ENCODE peak calls at places on chromosome 21, in four cellular contexts. One of them, this sample, is unnamed.

GRCh38 chr21:46092811-46093667 is 4.9 kb upstream of the COL6A2 start:
- DNase-seq in HepG2: no peak
- DNase-seq in K562: peak; percentile 16
- DNase-seq in GM12878: no peak
- DNase-seq in this sample: no peak

GRCh38 chr21:45318146-45318555 is 30.5 kb upstream of the POFUT2 start:
- DNase-seq in HepG2: no peak
- DNase-seq in K562: no peak
- DNase-seq in GM12878: no peak
- DNase-seq in this sample: no peak

GRCh38 chr21:33207471-33208149 is 22.1 kb upstream of the IFNAR2 start:
- DNase-seq in HepG2: no peak
- DNase-seq in K562: no peak
- DNase-seq in GM12878: no peak
- DNase-seq in this sample: no peak

GRCh38 chr21:20996421-20997307 is 1.5 kb upstream of the NCAM2 start:
- DNase-seq in HepG2: no peak
- DNase-seq in K562: no peak
- DNase-seq in GM12878: no peak
- DNase-seq in this sample: no peak

GRCh38 chr21:35924714-35925301 is 135.5 kb downstream of the SETD4 start:
- DNase-seq in HepG2: no peak
- DNase-seq in K562: no peak
- DNase-seq in GM12878: no peak
- DNase-seq in this sample: no peak

GRCh38 chr21:45336870-45337269 is 49.2 kb upstream of the POFUT2 start:
- DNase-seq in HepG2: no peak
- DNase-seq in K562: no peak
- DNase-seq in GM12878: no peak
- DNase-seq in this sample: no peak

GRCh38 chr21:30166171-30166570 is 434 bp downstream of the CLDN17 start:
- DNase-seq in HepG2: no peak
- DNase-seq in K562: no peak
- DNase-seq in GM12878: no peak
- DNase-seq in this sample: no peak

GRCh38 chr21:43866233-43866632 is 1.2 kb downstream of the AGPAT3 start:
- DNase-seq in HepG2: no peak
- DNase-seq in K562: peak; percentile 56
- DNase-seq in GM12878: no peak
- DNase-seq in this sample: peak; percentile 54

GRCh38 chr21:45322231-45322959 is 34.7 kb upstream of the POFUT2 start:
- DNase-seq in HepG2: no peak
- DNase-seq in K562: no peak
- DNase-seq in GM12878: no peak
- DNase-seq in this sample: no peak

GRCh38 chr21:33587792-33588484 is 546 bp downstream of the DONSON start:
- DNase-seq in HepG2: no peak
- DNase-seq in K562: peak; percentile 57
- DNase-seq in GM12878: no peak
- DNase-seq in this sample: peak; percentile 34

GRCh38 chr21:28337319-28337718 is 655.4 kb downstream of the LTN1 start:
- DNase-seq in HepG2: peak; percentile 37
- DNase-seq in K562: no peak
- DNase-seq in GM12878: no peak
- DNase-seq in this sample: no peak

GRCh38 chr21:34201441-34201838 is 128.1 kb downstream of the MRPS6 start:
- DNase-seq in HepG2: no peak
- DNase-seq in K562: no peak
- DNase-seq in GM12878: no peak
- DNase-seq in this sample: no peak

GRCh38 chr21:29114765-29115164 is 15.7 kb upstream of the MAP3K7CL start:
- DNase-seq in HepG2: no peak
- DNase-seq in K562: no peak
- DNase-seq in GM12878: no peak
- DNase-seq in this sample: peak; percentile 63

GRCh38 chr21:19461481-19462205 is 1058.1 kb upstream of the TMPRSS15 start:
- DNase-seq in HepG2: no peak
- DNase-seq in K562: peak; percentile 11
- DNase-seq in GM12878: no peak
- DNase-seq in this sample: no peak

GRCh38 chr21:15604424-15604823 is 125.4 kb upstream of the USP25 start:
- DNase-seq in HepG2: no peak
- DNase-seq in K562: no peak
- DNase-seq in GM12878: no peak
- DNase-seq in this sample: no peak

DNA sequence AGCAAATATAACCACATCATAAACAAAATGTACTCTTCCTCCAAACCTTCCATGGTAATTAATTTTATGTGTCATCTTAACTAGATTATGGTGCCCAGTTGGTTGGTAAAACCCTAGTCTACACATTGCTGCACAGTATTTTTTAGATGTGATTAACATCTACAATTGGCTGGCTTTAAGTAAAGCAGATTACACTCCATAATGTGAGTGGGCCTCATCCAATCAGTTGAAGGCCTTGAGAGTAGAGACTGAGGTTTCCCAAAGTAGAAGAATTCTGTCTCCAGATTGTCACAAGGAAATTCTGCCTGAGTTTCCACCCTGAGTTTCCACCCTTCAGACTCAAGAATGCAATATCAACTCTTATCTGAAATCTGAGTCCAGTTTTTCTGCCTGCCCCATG is 128.4 kb upstream of the USP25 start:
- DNase-seq in HepG2: no peak
- DNase-seq in K562: no peak
- DNase-seq in GM12878: no peak
- DNase-seq in this sample: no peak
- TF ChIP-seq FOXK2 in HepG2: no peak
- TF ChIP-seq FOXK2 in K562: no peak
- TF ChIP-seq FOXK2 in GM12878: no peak
- TF ChIP-seq FOXK2 in this sample: no peak

DNA sequence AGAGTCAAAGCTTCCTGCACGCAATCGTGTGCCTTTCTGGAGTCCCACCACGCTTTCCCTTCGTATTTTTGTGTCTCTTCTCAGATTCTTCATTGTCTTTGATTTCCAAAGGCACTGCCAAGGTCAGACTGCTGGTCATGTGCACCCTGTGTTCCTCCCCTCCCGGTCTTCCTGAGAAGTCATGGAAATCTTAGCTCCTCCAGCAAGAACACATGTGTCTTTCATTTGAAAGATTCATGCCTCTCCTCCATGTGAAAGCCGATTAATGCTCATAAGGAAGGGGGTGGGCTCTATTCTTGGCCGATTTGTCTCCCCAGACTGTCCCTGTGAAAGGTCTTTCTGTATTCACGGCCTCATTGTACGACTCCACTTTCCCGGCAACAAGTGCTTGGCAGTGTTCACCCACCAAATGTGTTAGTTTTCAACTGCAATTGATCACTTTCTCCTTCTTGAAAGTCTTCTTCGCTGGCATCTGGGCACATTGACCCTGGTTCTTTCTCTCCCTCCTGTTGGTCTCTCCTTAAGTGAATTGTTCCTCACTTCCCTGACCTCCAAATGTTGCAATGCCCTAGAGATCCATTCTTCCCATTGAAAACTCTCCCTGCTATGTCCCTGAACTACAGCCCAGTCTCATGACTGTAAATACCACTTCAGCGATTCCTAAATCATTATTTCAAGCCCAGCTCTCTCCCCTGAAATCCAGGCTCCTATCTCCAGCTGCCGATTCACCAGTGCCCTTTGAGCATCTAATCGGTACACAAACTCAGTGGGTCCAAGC is 25.4 kb downstream of the MX2 start:
- DNase-seq in HepG2: no peak
- DNase-seq in K562: no peak
- DNase-seq in GM12878: no peak
- DNase-seq in this sample: no peak
- TF ChIP-seq BHLHE40 in HepG2: no peak
- TF ChIP-seq BHLHE40 in K562: no peak
- TF ChIP-seq BHLHE40 in GM12878: no peak
- TF ChIP-seq BHLHE40 in this sample: no peak

GRCh38 chr21:26659181-26659580 is 86.1 kb upstream of the CYYR1 start:
- DNase-seq in HepG2: no peak
- DNase-seq in K562: no peak
- DNase-seq in GM12878: no peak
- DNase-seq in this sample: no peak
- TF ChIP-seq FOXK2 in HepG2: no peak
- TF ChIP-seq FOXK2 in K562: no peak
- TF ChIP-seq FOXK2 in GM12878: no peak
- TF ChIP-seq FOXK2 in this sample: no peak

DNA sequence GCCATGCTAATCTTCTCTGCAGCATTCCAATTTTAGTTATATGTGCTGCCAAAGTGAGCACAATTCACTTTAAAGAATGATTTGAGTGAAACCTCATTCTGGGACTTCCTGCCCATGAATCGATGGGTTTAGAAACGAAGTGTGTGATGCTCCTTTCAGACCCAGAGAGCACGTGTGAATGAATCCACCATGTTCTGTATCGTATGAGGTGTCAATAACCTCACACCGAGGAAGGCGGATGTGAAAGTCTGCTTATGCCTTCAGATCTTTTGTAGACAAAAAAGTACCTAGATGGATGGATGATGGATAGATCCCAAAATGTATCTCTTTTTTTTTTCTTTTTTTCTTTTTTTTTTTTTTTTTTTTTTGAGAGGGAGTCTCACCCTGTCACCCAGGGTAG is 13.8 kb downstream of the UBASH3A start:
- DNase-seq in HepG2: no peak
- DNase-seq in K562: no peak
- DNase-seq in GM12878: peak; percentile 81
- DNase-seq in this sample: no peak
- TF ChIP-seq BHLHE40 in HepG2: no peak
- TF ChIP-seq BHLHE40 in K562: no peak
- TF ChIP-seq BHLHE40 in GM12878: peak; percentile 91
- TF ChIP-seq BHLHE40 in this sample: no peak

GRCh38 chr21:15978158-15978805 is 248.5 kb downstream of the USP25 start:
- DNase-seq in HepG2: no peak
- DNase-seq in K562: no peak
- DNase-seq in GM12878: no peak
- DNase-seq in this sample: no peak
- TF ChIP-seq FOXK2 in HepG2: no peak
- TF ChIP-seq FOXK2 in K562: no peak
- TF ChIP-seq FOXK2 in GM12878: no peak
- TF ChIP-seq FOXK2 in this sample: no peak

This sample was measured in HEK293T.